ENCODE peak calls at places on chromosomes 2 and 18, in five cellular contexts. I is A549, U is HepG2, C is heart left ventricle, N is Peyer's patch. F is an unnamed sample. For H3K9me3, the result is how much of the 10 kb centered on the place peaks cover.

GRCh38 chr2:109674894-109675534 is 60.9 kb downstream of the SOWAHC start:
- DNase-seq in N (peak), C (no peak), I (no peak), U (peak), F (no peak)

GRCh38 chr2:86480105-86480504 is 38.9 kb downstream of the KDM3A start:
- DNase-seq in I (no peak), U (no peak), N (no peak), C (peak), F (no peak)

GRCh38 chr2:186841940-186842339 is 7.0 kb downstream of the ZSWIM2 start:
- DNase-seq in I (no peak), U (no peak), C (no peak), N (no peak), F (no peak)

GRCh38 chr2:26591619-26592505 is 49.3 kb downstream of the CIB4 start:
- DNase-seq in U (no peak), C (peak), I (no peak), N (peak), F (no peak)

GRCh38 chr2:120758181-120759048 is 22.7 kb downstream of the GLI2 start:
- DNase-seq in I (no peak), C (peak), U (no peak), N (peak), F (no peak)

GRCh38 chr2:129437775-129438174 is 541.7 kb upstream of the RAB6C start:
- DNase-seq in U (no peak), C (no peak), I (no peak), N (no peak), F (no peak)

GRCh38 chr2:180790891-180791290 is 189.5 kb upstream of the UBE2E3 start:
- DNase-seq in I (no peak), N (no peak), U (no peak), C (no peak), F (no peak)

GRCh38 chr2:9097239-9097638 is 93.8 kb upstream of the MBOAT2 start:
- DNase-seq in C (no peak), U (no peak), I (no peak), N (no peak), F (no peak)

GRCh38 chr2:105919191-105919811 is 174.6 kb downstream of the NCK2 start:
- DNase-seq in N (peak), C (no peak), U (peak), I (no peak), F (peak)

GRCh38 chr18:8967573-8967972 is 134.9 kb upstream of the NDUFV2 start:
- DNase-seq in C (no peak), N (no peak), U (no peak), I (no peak), F (no peak)

GRCh38 chr18:33116376-33116775 is 324.1 kb downstream of the CCDC178 start:
- DNase-seq in C (no peak), I (peak), U (no peak), N (peak), F (no peak)

GRCh38 chr2:162824319-162824718 is 14.2 kb downstream of the KCNH7 start:
- DNase-seq in U (no peak), C (no peak), N (no peak), I (no peak), F (no peak)

GRCh38 chr2:10374362-10374943 is 71.7 kb downstream of the HPCAL1 start:
- DNase-seq in U (no peak), N (no peak), C (peak), I (no peak), F (no peak)

GRCh38 chr2:101956465-101957030 is 35.2 kb upstream of the IL1R2 start:
- DNase-seq in N (no peak), C (no peak), I (no peak), U (no peak), F (no peak)

GRCh38 chr2:28408764-28409599 is 16.3 kb downstream of the FOSL2 start:
- DNase-seq in I (no peak), C (peak), U (no peak), N (peak), F (no peak)

GRCh38 chr2:128637481-128638155 is 318.9 kb upstream of the HS6ST1 start:
- DNase-seq in N (peak), U (no peak), I (no peak), C (no peak), F (peak)

GRCh38 chr18:67776929-67777328 is 260.4 kb upstream of the DSEL start:
- DNase-seq in U (no peak), I (no peak), C (no peak), N (no peak), F (no peak)

GRCh38 chr2:10613263-10613662 is 76.5 kb downstream of the NOL10 start:
- DNase-seq in U (no peak), N (no peak), I (no peak), C (no peak), F (no peak)

GRCh38 chr2:130957920-130958319 is 121.2 kb downstream of the ARHGEF4 start:
- DNase-seq in U (no peak), I (no peak), C (no peak), N (no peak), F (no peak)

GRCh38 chr2:219174146-219174545 is 2.6 kb downstream of the CNPPD1 start:
- DNase-seq in I (no peak), N (no peak), C (no peak), U (no peak), F (peak)

GRCh38 chr2:71156531-71156930 is 26.1 kb downstream of the MPHOSPH10 start:
- DNase-seq in I (no peak), N (no peak), U (no peak), C (no peak), F (peak)

GRCh38 chr2:133652407-133652806 is 84.1 kb upstream of the NCKAP5 start:
- DNase-seq in I (no peak), N (no peak), C (no peak), U (no peak), F (no peak)

GRCh38 chr2:160701822-160702221 is 208.2 kb upstream of the RBMS1 start:
- DNase-seq in C (no peak), U (no peak), N (no peak), I (no peak), F (no peak)

GRCh38 chr2:217445726-217446125 is 557.1 kb downstream of the TNS1 start:
- DNase-seq in N (no peak), C (no peak), U (no peak), I (no peak), F (no peak)

GRCh38 chr2:188577231-188577630 is 285.6 kb downstream of the GULP1 start:
- DNase-seq in C (no peak), N (no peak), I (no peak), U (no peak), F (no peak)

GRCh38 chr2:88933980-88934379 is 242.5 kb downstream of the RPIA start:
- DNase-seq in I (peak), N (no peak), U (peak), C (no peak), F (no peak)

GRCh38 chr2:225889452-225889851 is 489.9 kb downstream of the NYAP2 start:
- DNase-seq in I (peak), N (no peak), C (no peak), U (peak), F (no peak)

GRCh38 chr2:238499731-238500570 is 73.2 kb downstream of the ASB1 start:
- DNase-seq in U (no peak), I (no peak), N (no peak), C (peak), F (peak)

GRCh38 chr2:65120990-65121693 is 8.8 kb downstream of the RAB1A start:
- DNase-seq in I (no peak), N (no peak), C (no peak), U (no peak), F (no peak)
- TF ChIP-seq POLR2A in I (no peak), N (no peak), C (no peak), U (no peak), F (no peak)

GRCh38 chr2:240531038-240531437 is 26.8 kb downstream of the ANKMY1 start:
- DNase-seq in I (no peak), C (no peak), N (no peak), U (no peak), F (no peak)

GRCh38 chr2:240532032-240532775 is 25.6 kb downstream of the ANKMY1 start:
- DNase-seq in N (no peak), C (no peak), I (peak), U (no peak), F (no peak)

GRCh38 chr2:240529344-240529999 is 28.3 kb downstream of the ANKMY1 start:
- DNase-seq in I (no peak), N (no peak), C (no peak), U (no peak), F (peak)

GRCh38 chr2:240528406-240529040 is 29.3 kb downstream of the ANKMY1 start:
- DNase-seq in U (no peak), N (no peak), C (no peak), I (no peak), F (peak)

GRCh38 chr2:240530181-240530580 is 27.6 kb downstream of the ANKMY1 start:
- DNase-seq in I (no peak), U (no peak), N (no peak), C (no peak), F (peak)
- H3K9me3 ChIP-seq in I (under half), U (under half), N (under half), C (under half), F (under half)

GRCh38 chr2:74502720-74503505 is 3.5 kb upstream of the LBX2 start:
- DNase-seq in N (peak), U (peak), I (peak), C (peak), F (no peak)
- TF ChIP-seq POLR2A in N (peak), U (no peak), I (peak), C (no peak), F (no peak)

GRCh38 chr2:15975676-15976075 is 35.3 kb downstream of the MYCN start:
- DNase-seq in C (no peak), I (no peak), U (no peak), N (no peak), F (no peak)
- H3K9me3 ChIP-seq in C (under half), I (under half), U (under half), N (under half), F (under half)

DNA sequence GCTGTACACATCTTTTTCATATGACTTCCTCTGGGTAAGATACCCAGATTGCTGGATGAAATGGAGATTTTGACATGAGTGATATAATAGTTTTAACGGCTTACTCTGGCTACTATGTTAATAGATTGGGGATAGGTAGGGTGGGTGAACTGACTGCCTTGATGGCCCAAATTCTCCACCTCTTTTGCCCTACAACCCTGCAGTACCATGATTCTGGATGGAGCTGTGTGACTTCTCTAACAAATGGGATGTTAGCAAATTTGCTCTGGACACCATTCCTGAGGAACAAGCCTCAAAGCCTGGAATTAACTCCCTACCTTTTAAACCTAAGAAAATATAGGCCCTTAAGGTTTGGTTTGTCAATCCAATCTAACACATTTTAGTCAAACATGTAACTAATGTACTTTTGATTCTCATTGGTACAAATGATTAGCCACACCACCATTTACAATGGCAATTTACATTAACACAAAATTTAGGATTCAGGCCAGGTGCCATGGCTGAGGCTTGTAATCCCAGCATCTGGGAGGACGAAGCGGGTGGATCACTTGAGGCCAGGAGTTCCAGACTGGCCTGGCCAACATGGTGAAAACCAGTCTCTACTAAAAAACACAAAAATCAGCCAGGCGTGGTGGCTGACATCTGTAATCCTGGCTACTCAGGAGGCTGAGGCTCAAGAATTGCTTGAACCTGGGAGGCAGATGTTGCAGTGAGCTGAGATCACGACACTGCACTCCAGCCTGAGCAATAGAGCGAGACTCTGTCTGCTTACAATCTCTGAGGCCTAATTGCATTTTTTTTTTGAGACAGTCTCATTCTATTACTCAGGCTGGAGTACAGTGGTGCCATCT is 12.8 kb downstream of the CLK1 start:
- DNase-seq in N (no peak), I (no peak), U (no peak), C (no peak), F (no peak)
- TF ChIP-seq POLR2A in N (no peak), I (no peak), U (peak), C (no peak), F (no peak)

GRCh38 chr2:47503481-47504070 is 100.6 kb downstream of the MSH2 start:
- DNase-seq in C (no peak), N (no peak), U (no peak), I (no peak), F (no peak)
- H3K9me3 ChIP-seq in C (under half), N (under half), U (under half), I (under half), F (under half)

GRCh38 chr18:57434536-57435494 is at the start of gene ONECUT2:
- DNase-seq in I (peak), N (peak), U (peak), C (peak), F (no peak)
- TF ChIP-seq POLR2A in I (peak), N (no peak), U (no peak), C (no peak), F (no peak)

GRCh38 chr2:47741637-47742036 is 41.3 kb upstream of the MSH6 start:
- DNase-seq in N (no peak), I (no peak), C (no peak), U (no peak), F (no peak)

GRCh38 chr2:47738331-47738730 is 44.6 kb upstream of the MSH6 start:
- DNase-seq in N (no peak), C (no peak), I (no peak), U (no peak), F (no peak)

GRCh38 chr2:47747878-47748277 is 35.1 kb upstream of the MSH6 start:
- DNase-seq in U (no peak), C (no peak), I (no peak), N (no peak), F (no peak)

GRCh38 chr2:47741101-47741500 is 41.8 kb upstream of the MSH6 start:
- DNase-seq in N (no peak), U (no peak), I (no peak), C (no peak), F (no peak)

DNA sequence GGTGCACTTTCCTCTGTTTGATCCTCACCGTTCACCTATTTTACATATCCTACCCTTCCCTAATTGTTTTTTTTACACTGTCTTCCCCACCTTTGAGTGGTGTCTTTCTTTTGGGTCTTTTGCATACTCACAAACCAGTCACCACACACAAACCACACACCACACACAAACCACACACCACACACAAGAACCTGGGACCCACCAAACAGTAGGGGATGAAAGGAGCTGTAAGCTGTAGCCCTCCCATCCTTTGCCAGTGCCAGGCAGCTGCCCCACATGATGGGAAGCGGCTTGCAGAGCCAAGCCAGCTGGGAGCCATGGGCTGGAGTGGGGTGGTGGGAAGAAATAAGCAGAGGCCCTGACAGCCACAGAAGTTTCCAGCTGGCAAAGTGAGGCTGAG is 38.9 kb upstream of the MSH6 start:
- DNase-seq in U (no peak), N (no peak), C (no peak), I (no peak), F (no peak)
- H3K9me3 ChIP-seq in U (under half), N (under half), C (under half), I (under half), F (under half)

F was measured in vagina.